ENCODE peak calls at places on chromosome 11, in four cellular contexts. X, T, V and A are unnamed samples.

GRCh38 chr11:87743002-87743401 is 432.2 kb downstream of the RAB38 start:
- DNase-seq in X (no peak), T (no peak), V (no peak), A (peak; percentile 7)

GRCh38 chr11:95925011-95925410 is 1.1 kb upstream of the MTMR2 start:
- DNase-seq in X (no peak), T (no peak), V (no peak), A (peak; percentile 36)

GRCh38 chr11:9808943-9809342 is 145.1 kb downstream of the SWAP70 start:
- DNase-seq in X (no peak), T (no peak), V (no peak), A (no peak)

GRCh38 chr11:64044730-64045386 is 9.1 kb downstream of the FLRT1 start:
- DNase-seq in X (no peak), T (no peak), V (no peak), A (no peak)

GRCh38 chr11:106424111-106424510 is 346.6 kb downstream of the AASDHPPT start:
- DNase-seq in X (no peak), T (no peak), V (no peak), A (no peak)

GRCh38 chr11:43576834-43577521 is 103.6 kb upstream of the HSD17B12 start:
- DNase-seq in X (no peak), T (peak; percentile 65), V (peak; percentile 52), A (peak; percentile 71)

GRCh38 chr11:61152816-61153592 is 8.2 kb downstream of the VPS37C start:
- DNase-seq in X (no peak), T (no peak), V (no peak), A (no peak)

GRCh38 chr11:73402834-73403185 is 26.6 kb downstream of the RELT start:
- DNase-seq in X (peak; percentile 12), T (no peak), V (no peak), A (peak; percentile 31)

GRCh38 chr11:65927904-65928397 is 8.7 kb downstream of the DRAP1 start:
- DNase-seq in X (no peak), T (peak; percentile 30), V (no peak), A (peak; percentile 92)

GRCh38 chr11:73759520-73760065 is 1.3 kb downstream of the RAB6A start:
- DNase-seq in X (no peak), T (no peak), V (no peak), A (no peak)

GRCh38 chr11:105189586-105189985 is 50.0 kb upstream of the CARD18 start:
- DNase-seq in X (no peak), T (peak; percentile 19), V (no peak), A (no peak)

GRCh38 chr11:63837027-63837688 is 1.8 kb upstream of the MARK2 start:
- DNase-seq in X (peak; percentile 65), T (peak; percentile 87), V (peak; percentile 81), A (peak; percentile 87)

GRCh38 chr11:65381721-65382035 is 768 bp downstream of the SLC25A45 start:
- DNase-seq in X (no peak), T (peak; percentile 83), V (no peak), A (no peak)

GRCh38 chr11:18836415-18836814 is 44.8 kb upstream of the PTPN5 start:
- DNase-seq in X (no peak), T (no peak), V (no peak), A (no peak)

GRCh38 chr11:22703561-22703960 is 37.1 kb downstream of the GAS2 start:
- DNase-seq in X (no peak), T (no peak), V (no peak), A (no peak)

GRCh38 chr11:61814242-61814957 is 2.4 kb downstream of the FADS1 start:
- DNase-seq in X (no peak), T (peak; percentile 53), V (no peak), A (peak; percentile 54)

GRCh38 chr11:73294604-73295003 is 13.5 kb upstream of the ARHGEF17 start:
- DNase-seq in X (peak; percentile 27), T (no peak), V (no peak), A (no peak)

GRCh38 chr11:19347911-19348310 is 107.2 kb upstream of the E2F8 start:
- DNase-seq in X (no peak), T (no peak), V (no peak), A (no peak)

GRCh38 chr11:63756919-63757761 is 11.4 kb downstream of the ZFTA start:
- DNase-seq in X (no peak), T (no peak), V (no peak), A (no peak)

GRCh38 chr11:62444271-62444833 is 25.5 kb downstream of the SCGB1A1 start:
- DNase-seq in X (no peak), T (peak; percentile 49), V (peak; percentile 80), A (peak; percentile 47)

GRCh38 chr11:34104680-34105078 is 750 bp upstream of the NAT10 start:
- DNase-seq in X (no peak), T (no peak), V (no peak), A (no peak)

GRCh38 chr11:34105957-34106504 is 602 bp downstream of the NAT10 start:
- DNase-seq in X (no peak), T (no peak), V (no peak), A (peak; percentile 83)

DNA sequence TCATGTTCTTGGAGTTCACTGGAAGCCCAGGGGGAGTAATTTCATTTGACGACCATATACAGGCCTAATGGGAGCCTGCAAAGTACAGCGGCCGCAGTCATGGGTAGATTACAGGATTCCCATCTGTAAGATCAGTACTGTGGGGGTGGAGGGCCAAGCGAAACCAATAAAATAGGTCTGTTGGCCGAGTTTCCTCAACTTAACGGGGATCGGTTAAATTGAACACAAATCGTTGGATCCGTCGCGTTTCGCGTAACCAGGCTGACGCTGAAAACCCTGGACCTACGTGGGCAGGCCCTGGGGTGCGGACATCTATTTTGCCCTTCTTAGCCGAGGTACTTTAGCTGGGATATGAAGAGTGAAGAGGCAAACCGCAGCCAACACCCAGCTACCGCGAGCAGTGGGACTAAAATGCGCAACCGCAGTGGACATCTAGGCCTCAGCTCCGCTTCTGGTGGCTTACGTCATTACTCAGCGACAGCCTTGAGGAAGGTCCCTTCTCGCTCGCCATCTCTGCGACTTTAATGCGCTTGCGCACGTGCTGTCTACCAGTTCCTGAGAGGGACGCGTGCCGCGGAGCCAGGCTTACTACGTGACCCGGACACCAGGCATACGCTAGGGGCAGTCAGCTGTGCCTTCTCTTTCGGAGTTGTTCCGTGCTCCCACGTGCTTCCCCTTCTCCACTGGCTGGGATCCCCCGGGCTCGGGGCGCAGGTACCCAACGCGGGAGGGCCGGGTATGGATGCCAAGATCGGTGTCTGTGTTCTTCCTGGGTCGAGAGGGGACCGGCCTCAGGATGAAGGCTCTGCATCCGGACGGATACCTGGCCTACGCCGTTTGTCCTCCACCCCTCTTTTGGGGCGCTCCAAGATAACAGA is at the start of gene NAT10:
- DNase-seq in X (peak; percentile 97), T (peak; percentile 98), V (peak; percentile 96), A (peak; percentile 99)
- TF ChIP-seq POLR2A in X (peak; percentile 79), T (peak; percentile 53), V (peak; percentile 77), A (peak; percentile 99)

GRCh38 chr11:766941-767210 is 10.4 kb downstream of the GATD1 start:
- DNase-seq in X (no peak), T (no peak), V (no peak), A (no peak)

GRCh38 chr11:766106-766940 is 11.0 kb downstream of the GATD1 start:
- DNase-seq in X (no peak), T (no peak), V (no peak), A (no peak)

GRCh38 chr11:765025-765801 is 12.1 kb downstream of the GATD1 start:
- DNase-seq in X (no peak), T (peak; percentile 75), V (peak; percentile 51), A (peak; percentile 73)

GRCh38 chr11:765802-766091 is 11.5 kb downstream of the GATD1 start:
- DNase-seq in X (no peak), T (peak; percentile 23), V (no peak), A (no peak)

GRCh38 chr11:767238-767637 is 10.0 kb downstream of the GATD1 start:
- DNase-seq in X (no peak), T (no peak), V (no peak), A (no peak)
- TF ChIP-seq POLR2A in X (no peak), T (no peak), V (no peak), A (no peak)

GRCh38 chr11:128716661-128717210 is 22.9 kb downstream of the FLI1 start:
- DNase-seq in X (no peak), T (no peak), V (no peak), A (no peak)

GRCh38 chr11:128717581-128717980 is 23.7 kb downstream of the FLI1 start:
- DNase-seq in X (no peak), T (no peak), V (no peak), A (no peak)

GRCh38 chr11:128720522-128720985 is 26.7 kb downstream of the FLI1 start:
- DNase-seq in X (no peak), T (no peak), V (no peak), A (no peak)

GRCh38 chr11:128718064-128718463 is 24.2 kb downstream of the FLI1 start:
- DNase-seq in X (no peak), T (no peak), V (no peak), A (no peak)

DNA sequence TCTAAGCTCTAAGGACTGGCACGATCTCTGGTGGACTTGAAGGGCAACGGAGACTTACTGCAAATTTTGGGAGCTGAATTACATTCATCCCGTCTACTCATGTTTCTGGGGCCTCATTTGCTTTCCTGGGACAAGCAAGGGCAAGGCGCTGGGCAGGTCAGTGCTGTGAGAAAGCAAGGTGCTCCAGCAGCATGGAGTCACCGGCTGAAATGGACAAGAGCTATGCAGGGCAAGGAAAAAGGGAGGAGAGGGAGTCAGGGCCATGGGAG is 25.6 kb downstream of the FLI1 start:
- DNase-seq in X (no peak), T (no peak), V (no peak), A (no peak)
- TF ChIP-seq POLR2A in X (no peak), T (no peak), V (no peak), A (no peak)

GRCh38 chr11:76627541-76628082 is 42.9 kb downstream of the LRRC32 start:
- DNase-seq in X (no peak), T (no peak), V (no peak), A (no peak)

GRCh38 chr11:76628408-76628947 is 42.1 kb downstream of the LRRC32 start:
- DNase-seq in X (no peak), T (no peak), V (no peak), A (no peak)

GRCh38 chr11:76629853-76630599 is 40.5 kb downstream of the LRRC32 start:
- DNase-seq in X (peak; percentile 76), T (peak; percentile 71), V (peak; percentile 76), A (no peak)

GRCh38 chr11:76630600-76630999 is 39.9 kb downstream of the LRRC32 start:
- DNase-seq in X (no peak), T (no peak), V (no peak), A (no peak)

DNA sequence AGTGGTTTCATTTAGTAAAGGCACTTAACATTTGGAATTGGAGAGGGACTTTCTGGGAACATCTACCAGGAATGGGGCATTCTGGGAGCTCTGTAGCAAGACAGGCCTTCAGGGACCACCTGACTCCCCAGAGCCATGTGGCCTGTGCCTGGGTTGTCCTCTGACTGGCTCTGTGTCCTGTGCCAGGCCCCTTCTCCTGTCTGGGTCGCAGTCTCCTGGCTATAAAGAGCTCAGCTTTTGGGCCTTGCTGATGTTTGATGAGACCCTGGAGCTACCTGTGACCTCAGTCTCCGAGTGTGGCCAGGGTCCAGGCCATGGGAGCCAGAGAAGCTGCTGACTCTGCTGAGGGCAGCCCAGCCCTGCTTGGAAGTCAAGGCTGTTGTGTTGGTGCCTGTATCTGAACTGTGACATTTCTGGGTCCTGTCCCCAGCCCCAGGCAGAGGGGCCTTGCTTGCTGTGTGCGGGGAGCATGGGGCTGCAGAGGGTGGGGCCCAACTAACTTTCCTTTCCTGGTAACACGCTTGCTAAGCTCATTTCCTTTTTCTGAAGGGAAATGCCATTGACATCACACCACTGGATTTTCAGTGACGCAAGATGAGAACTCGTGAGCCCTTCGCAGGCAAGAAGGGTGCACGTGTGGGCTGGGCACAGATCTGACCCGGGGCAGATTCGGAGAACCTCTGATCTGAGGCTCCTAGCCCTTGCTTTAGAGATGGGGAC is 41.3 kb downstream of the LRRC32 start:
- DNase-seq in X (peak; percentile 60), T (peak; percentile 68), V (no peak), A (no peak)
- TF ChIP-seq POLR2A in X (no peak), T (no peak), V (no peak), A (no peak)